ENCODE peak calls at places on chromosomes 13 and 19, in nine cellular contexts. K, M, V, P, J, D, R, F and Y are unnamed samples.

GRCh38 chr13:39602277-39602613 is 748 bp downstream of the LHFPL6 start:
- DNase-seq in K (no peak), M (no peak), V (no peak), P (no peak), J (no peak), D (no peak), R (no peak), F (no peak), Y (no peak)

GRCh38 chr19:13693933-13694332 is 70.4 kb upstream of the MRI1 start:
- DNase-seq in K (no peak), M (no peak), V (no peak), P (no peak), J (no peak), D (no peak), R (no peak), F (no peak), Y (no peak)

GRCh38 chr19:16233836-16234551 is 36.3 kb downstream of the AP1M1 start:
- DNase-seq in K (no peak), M (peak), V (no peak), P (no peak), J (no peak), D (no peak), R (no peak), F (no peak), Y (no peak)

GRCh38 chr19:14150041-14150769 is 13.8 kb upstream of the ASF1B start:
- DNase-seq in K (no peak), M (no peak), V (no peak), P (no peak), J (no peak), D (no peak), R (no peak), F (no peak), Y (no peak)

GRCh38 chr19:52600639-52601024 is 30.5 kb downstream of the ZNF701 start:
- DNase-seq in K (peak), M (peak), V (peak), P (no peak), J (no peak), D (peak), R (no peak), F (no peak), Y (no peak)

GRCh38 chr13:99687728-99688397 is 186.6 kb downstream of the TM9SF2 start:
- DNase-seq in K (no peak), M (no peak), V (no peak), P (no peak), J (no peak), D (no peak), R (no peak), F (peak), Y (no peak)

GRCh38 chr19:51531349-51532315 is at the start of gene SIGLEC6:
- DNase-seq in K (no peak), M (peak), V (peak), P (no peak), J (no peak), D (no peak), R (no peak), F (no peak), Y (no peak)

GRCh38 chr19:50695251-50696064 is 24.1 kb downstream of the SHANK1 start:
- DNase-seq in K (no peak), M (peak), V (peak), P (no peak), J (no peak), D (no peak), R (no peak), F (no peak), Y (no peak)

GRCh38 chr13:111111376-111111937 is 3.7 kb upstream of the ARHGEF7 start:
- DNase-seq in K (no peak), M (no peak), V (peak), P (no peak), J (no peak), D (no peak), R (no peak), F (no peak), Y (no peak)

GRCh38 chr13:24910502-24911134 is 146.6 kb downstream of the RNF17 start:
- DNase-seq in K (no peak), M (no peak), V (no peak), P (no peak), J (no peak), D (no peak), R (no peak), F (no peak), Y (no peak)

GRCh38 chr19:46951236-46951986 is 68.2 kb upstream of the NPAS1 start:
- DNase-seq in K (no peak), M (no peak), V (no peak), P (no peak), J (no peak), D (no peak), R (no peak), F (no peak), Y (no peak)

GRCh38 chr13:71867101-71867814 is at the start of gene DACH1:
- DNase-seq in K (no peak), M (peak), V (peak), P (peak), J (no peak), D (peak), R (peak), F (peak), Y (peak)

GRCh38 chr13:19685034-19685433 is 51.6 kb downstream of the MPHOSPH8 start:
- DNase-seq in K (no peak), M (no peak), V (no peak), P (no peak), J (no peak), D (no peak), R (no peak), F (no peak), Y (no peak)

GRCh38 chr19:11378319-11379189 is 4.1 kb downstream of the SWSAP1 start:
- DNase-seq in K (no peak), M (no peak), V (no peak), P (no peak), J (no peak), D (no peak), R (no peak), F (peak), Y (peak)

GRCh38 chr19:58007285-58007684 is 4.7 kb upstream of the ZNF606 start:
- DNase-seq in K (no peak), M (no peak), V (no peak), P (no peak), J (no peak), D (no peak), R (no peak), F (peak), Y (no peak)

GRCh38 chr13:101298517-101298916 is 117.8 kb downstream of the NALCN start:
- DNase-seq in K (no peak), M (no peak), V (no peak), P (no peak), J (no peak), D (no peak), R (no peak), F (no peak), Y (no peak)

GRCh38 chr19:52190679-52191293 is 934 bp downstream of the PPP2R1A start:
- DNase-seq in K (no peak), M (peak), V (peak), P (no peak), J (no peak), D (no peak), R (no peak), F (no peak), Y (peak)

GRCh38 chr13:114076329-114076761 is 56.1 kb downstream of the RASA3 start:
- DNase-seq in K (no peak), M (no peak), V (no peak), P (no peak), J (no peak), D (no peak), R (no peak), F (no peak), Y (no peak)